ENCODE peak calls at places on chromosomes 12 and 14, in four cellular contexts. P is HepG2, B is GM12878, X is K562. C is an unnamed sample.

GRCh38 chr14:23877538-23878180 is 75.9 kb upstream of the DHRS4 start:
- DNase-seq in B (peak), P (no peak), X (no peak), C (no peak)

GRCh38 chr12:131428086-131428685 is 282.7 kb upstream of the SFSWAP start:
- DNase-seq in X (no peak), P (no peak), B (no peak), C (no peak)

GRCh38 chr14:104112609-104113571 is 25.5 kb upstream of the KIF26A start:
- DNase-seq in X (no peak), P (no peak), B (no peak), C (no peak)

GRCh38 chr12:109744026-109744425 is 30.4 kb downstream of the FAM222A start:
- DNase-seq in B (no peak), X (no peak), P (no peak), C (no peak)

GRCh38 chr12:99648183-99648582 is 630 bp downstream of the GARIN6 start:
- DNase-seq in P (no peak), X (no peak), B (no peak), C (no peak)

GRCh38 chr12:115207216-115207915 is 523.4 kb upstream of the TBX3 start:
- DNase-seq in B (no peak), X (no peak), P (no peak), C (no peak)

GRCh38 chr14:54665938-54666337 is 99.0 kb downstream of the SAMD4A start:
- DNase-seq in B (peak), X (no peak), P (no peak), C (no peak)

GRCh38 chr12:106586803-106587684 is 4.2 kb downstream of the RFX4 start:
- DNase-seq in X (no peak), P (no peak), B (no peak), C (no peak)

GRCh38 chr12:132638541-132639408 is 20.2 kb downstream of the P2RX2 start:
- DNase-seq in X (peak), B (no peak), P (peak), C (peak)

GRCh38 chr14:99067141-99067920 is 204.7 kb downstream of the BCL11B start:
- DNase-seq in B (no peak), P (no peak), X (no peak), C (no peak)

GRCh38 chr14:55440385-55440784 is at the start of gene TBPL2:
- DNase-seq in B (no peak), P (no peak), X (no peak), C (no peak)

GRCh38 chr14:50798048-50798421 is 32.9 kb downstream of the NIN start:
- DNase-seq in X (no peak), P (no peak), B (peak), C (no peak)

GRCh38 chr14:50795127-50795526 is 35.8 kb downstream of the NIN start:
- DNase-seq in X (no peak), B (no peak), P (no peak), C (no peak)

GRCh38 chr14:50795909-50796308 is 35.1 kb downstream of the NIN start:
- DNase-seq in X (no peak), B (no peak), P (no peak), C (no peak)

GRCh38 chr14:50797250-50798047 is 33.5 kb downstream of the NIN start:
- DNase-seq in X (no peak), B (no peak), P (no peak), C (no peak)

GRCh38 chr14:50796391-50796790 is 34.6 kb downstream of the NIN start:
- DNase-seq in X (no peak), P (no peak), B (no peak), C (no peak)
- TF ChIP-seq TARDBP in X (no peak), P (no peak), B (no peak), C (no peak)

DNA sequence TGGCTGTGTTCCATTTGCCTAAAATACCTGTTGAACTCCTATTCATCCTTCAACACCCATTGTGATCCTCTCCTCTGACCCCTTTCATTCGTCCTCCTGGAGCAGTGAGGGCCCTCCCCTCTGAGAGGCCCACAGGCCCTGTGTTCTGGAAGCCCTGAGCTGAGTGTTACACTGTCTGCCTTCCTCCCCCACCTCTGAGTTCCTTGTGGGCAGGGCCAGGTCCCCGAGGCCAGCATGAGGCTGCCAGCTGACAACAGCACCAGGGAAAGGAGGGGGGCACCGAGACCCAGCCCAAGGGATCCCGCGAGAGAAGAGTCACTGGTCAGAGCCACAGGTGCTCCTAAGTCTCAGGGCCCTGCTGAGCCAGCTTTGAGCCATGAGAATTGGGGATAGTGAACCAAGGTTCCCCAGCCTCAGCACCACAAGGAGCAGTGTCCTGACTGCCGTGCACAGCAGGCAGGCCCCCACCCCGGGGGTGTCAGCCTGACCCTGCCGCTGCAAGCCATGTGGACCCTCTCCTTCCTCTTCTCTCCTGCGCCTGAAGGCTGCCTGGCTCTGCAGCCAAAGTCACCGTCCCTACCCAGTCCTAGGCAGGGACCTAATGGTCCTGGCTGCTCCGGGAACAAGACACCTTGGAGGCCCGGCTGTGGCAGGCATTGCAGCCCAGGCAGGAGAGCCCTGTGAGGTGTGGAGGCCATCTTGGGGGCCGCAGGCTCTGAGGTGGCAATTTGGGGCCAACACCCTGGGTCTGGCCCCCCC is 52.5 kb downstream of the BEGAIN start:
- DNase-seq in P (no peak), X (no peak), B (no peak), C (no peak)
- TF ChIP-seq FOXK2 in P (no peak), X (no peak), B (no peak), C (no peak)

GRCh38 chr12:96197503-96198272 is 3.5 kb downstream of the ELK3 start:
- DNase-seq in B (no peak), P (no peak), X (no peak), C (no peak)
- TF ChIP-seq TARDBP in B (no peak), P (no peak), X (no peak), C (no peak)

GRCh38 chr14:74531467-74531866 is 37.9 kb downstream of the ISCA2 start:
- DNase-seq in P (peak), X (peak), B (no peak), C (peak)
- TF ChIP-seq FOXK2 in P (no peak), X (no peak), B (no peak), C (no peak)

DNA sequence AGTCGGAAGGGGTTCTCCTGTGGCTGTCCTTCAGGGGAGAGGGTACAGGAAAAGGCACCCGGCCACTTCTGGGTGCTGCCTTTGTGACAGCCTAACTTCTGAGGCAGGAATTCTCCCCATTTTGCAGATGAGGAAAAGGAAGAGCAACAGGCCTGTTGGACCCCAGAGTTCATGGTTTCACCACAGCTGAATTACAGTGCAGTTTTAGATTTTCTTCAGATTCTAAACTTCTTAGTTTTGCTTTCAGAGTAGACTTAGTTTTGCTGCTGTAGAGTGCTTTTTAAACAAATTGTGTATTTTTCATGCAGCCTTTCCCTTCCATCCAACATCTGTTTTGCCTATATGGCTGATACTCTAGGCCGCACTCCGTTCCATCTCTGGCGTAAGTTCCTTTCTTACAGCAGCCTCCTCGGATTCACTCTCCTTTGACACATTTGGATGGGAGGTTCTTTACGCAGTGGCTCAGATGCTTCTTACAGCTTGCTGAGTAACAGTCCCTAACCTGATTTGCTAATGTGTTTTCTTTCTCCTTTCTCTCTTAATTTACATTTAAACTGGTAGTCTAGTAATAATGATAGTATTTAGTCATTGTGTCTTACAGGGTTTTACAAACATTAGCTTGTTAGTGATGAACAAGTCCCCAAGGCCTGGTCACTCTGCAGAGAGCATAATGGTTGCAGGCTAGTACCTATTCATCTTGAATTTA is 7.8 kb downstream of the TRAF3 start:
- DNase-seq in P (no peak), B (no peak), X (no peak), C (no peak)
- TF ChIP-seq TARDBP in P (no peak), B (no peak), X (no peak), C (no peak)

GRCh38 chr12:125651625-125652024 is 586.4 kb downstream of the AACS start:
- DNase-seq in P (no peak), X (no peak), B (no peak), C (no peak)
- TF ChIP-seq FOXK2 in P (no peak), X (no peak), B (no peak), C (no peak)

DNA sequence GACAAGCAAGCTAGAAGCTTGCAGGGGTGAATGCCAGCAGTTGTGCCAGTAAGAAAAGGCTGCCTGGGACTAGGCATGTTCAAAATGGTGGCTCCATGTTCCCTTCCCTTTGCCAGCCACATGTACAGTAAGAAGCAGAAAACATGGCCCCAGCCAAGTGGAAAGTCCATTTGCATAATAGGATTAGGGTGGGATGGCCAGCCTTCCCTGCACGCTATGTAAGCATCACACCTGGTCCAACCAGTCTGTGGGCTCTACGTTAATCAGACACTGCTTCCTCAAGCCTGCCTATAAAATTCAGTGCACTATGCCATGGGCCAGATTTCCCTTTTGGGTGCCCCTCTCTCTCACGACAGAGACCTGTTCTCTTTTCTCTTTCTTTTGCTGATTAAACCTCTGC is 288.4 kb downstream of the GXYLT1 start:
- DNase-seq in B (no peak), X (no peak), P (no peak), C (no peak)
- TF ChIP-seq TARDBP in B (no peak), X (no peak), P (no peak), C (no peak)

DNA sequence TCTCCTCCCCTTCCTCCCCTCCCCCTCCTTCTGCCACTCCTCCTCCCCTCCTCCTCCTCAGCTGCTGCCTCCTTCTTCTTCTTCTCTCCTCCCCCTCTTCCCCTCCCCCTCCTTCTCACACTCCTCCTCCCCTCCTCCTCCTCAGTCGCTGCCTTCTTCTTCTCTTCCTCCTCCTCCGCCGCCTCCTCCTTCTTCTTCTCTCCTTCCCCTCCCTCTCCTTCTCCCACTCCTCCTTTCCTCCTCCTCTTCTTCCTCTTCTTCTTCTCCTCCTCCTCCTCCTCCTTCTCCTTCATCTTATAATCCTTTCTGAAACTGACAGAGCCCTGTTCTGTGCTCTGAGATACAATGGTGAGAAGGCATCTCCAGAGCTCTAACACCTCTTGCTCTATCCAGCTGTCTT is 73.1 kb upstream of the DCD start:
- DNase-seq in P (no peak), X (no peak), B (no peak), C (no peak)
- TF ChIP-seq FOXK2 in P (no peak), X (no peak), B (no peak), C (no peak)

GRCh38 chr14:52960627-52961026 is 9.8 kb upstream of the FERMT2 start:
- DNase-seq in B (no peak), P (no peak), X (no peak), C (no peak)
- TF ChIP-seq TARDBP in B (no peak), P (no peak), X (no peak), C (no peak)